ENCODE peak calls at places on chromosome 13, in five cellular contexts. Q is colonic mucosa; O is midbrain; W is naive thymus-derived CD8-positive, alpha-beta T cell; B is cardiac fibroblast. J is an unnamed sample.

GRCh38 chr13:40565282-40566148 is 100.9 kb downstream of the FOXO1 start:
- DNase-seq in O (no peak), Q (no peak), W (no peak), B (no peak), J (no peak)

GRCh38 chr13:94343243-94343585 is 136.3 kb downstream of the DCT start:
- DNase-seq in B (peak), O (no peak), Q (no peak), W (no peak), J (no peak)

GRCh38 chr13:61410266-61410665 is 5.4 kb downstream of the PCDH20 start:
- DNase-seq in W (no peak), Q (no peak), B (no peak), O (no peak), J (no peak)

GRCh38 chr13:98174321-98174720 is 2.7 kb downstream of the RNF113B start:
- DNase-seq in Q (no peak), O (no peak), W (no peak), B (no peak), J (peak)

GRCh38 chr13:45416521-45417125 is 1.6 kb downstream of the SLC25A30 start:
- DNase-seq in W (no peak), O (no peak), B (no peak), Q (no peak), J (no peak)

GRCh38 chr13:72527333-72527732 is 200.1 kb downstream of the MZT1 start:
- DNase-seq in W (no peak), Q (no peak), O (no peak), B (no peak), J (peak)

GRCh38 chr13:21047591-21048282 is 13.6 kb downstream of the LATS2 start:
- DNase-seq in W (no peak), Q (peak), B (no peak), O (no peak), J (no peak)

GRCh38 chr13:99260216-99260615 is 2.0 kb upstream of the GPR18 start:
- DNase-seq in Q (no peak), O (no peak), W (no peak), B (no peak), J (no peak)

GRCh38 chr13:77717508-77717907 is 20.0 kb downstream of the SLAIN1 start:
- DNase-seq in Q (no peak), O (no peak), W (no peak), B (no peak), J (no peak)

J was measured in pons.